ENCODE peak calls at places on chromosomes 3 and 15, in eight cellular contexts. One of them, this sample, is unnamed.

GRCh38 chr3:133393204-133393603 is 6.7 kb upstream of the BFSP2 start:
- DNase-seq in fibroblast of mammary gland: no peak
- DNase-seq in mesothelial cell of epicardium: no peak
- DNase-seq in AG04449: no peak
- DNase-seq in astrocyte: no peak
- DNase-seq in RWPE1: no peak
- DNase-seq in type B pancreatic cell: no peak
- DNase-seq in progenitor cell of endocrine pancreas: no peak
- DNase-seq in this sample: no peak

GRCh38 chr3:170815340-170815739 is 54.7 kb downstream of the RPL22L1 start:
- DNase-seq in mesothelial cell of epicardium: no peak
- DNase-seq in progenitor cell of endocrine pancreas: no peak
- DNase-seq in astrocyte: no peak
- DNase-seq in RWPE1: no peak
- DNase-seq in type B pancreatic cell: no peak
- DNase-seq in AG04449: no peak
- DNase-seq in fibroblast of mammary gland: no peak
- DNase-seq in this sample: peak

GRCh38 chr15:29109762-29110161 is 159.9 kb downstream of the NSMCE3 start:
- DNase-seq in AG04449: no peak
- DNase-seq in type B pancreatic cell: no peak
- DNase-seq in RWPE1: no peak
- DNase-seq in fibroblast of mammary gland: no peak
- DNase-seq in mesothelial cell of epicardium: no peak
- DNase-seq in astrocyte: no peak
- DNase-seq in progenitor cell of endocrine pancreas: no peak
- DNase-seq in this sample: no peak

GRCh38 chr3:177929310-177929709 is 606.9 kb upstream of the KCNMB2 start:
- DNase-seq in type B pancreatic cell: no peak
- DNase-seq in RWPE1: no peak
- DNase-seq in mesothelial cell of epicardium: no peak
- DNase-seq in progenitor cell of endocrine pancreas: no peak
- DNase-seq in astrocyte: peak
- DNase-seq in AG04449: no peak
- DNase-seq in fibroblast of mammary gland: peak
- DNase-seq in this sample: peak

GRCh38 chr3:183265713-183266417 is 12.8 kb downstream of the B3GNT5 start:
- DNase-seq in AG04449: no peak
- DNase-seq in progenitor cell of endocrine pancreas: no peak
- DNase-seq in type B pancreatic cell: no peak
- DNase-seq in fibroblast of mammary gland: peak
- DNase-seq in astrocyte: peak
- DNase-seq in RWPE1: peak
- DNase-seq in mesothelial cell of epicardium: no peak
- DNase-seq in this sample: peak

GRCh38 chr3:143267984-143268383 is 148.4 kb downstream of the CHST2 start:
- DNase-seq in mesothelial cell of epicardium: no peak
- DNase-seq in RWPE1: no peak
- DNase-seq in fibroblast of mammary gland: peak
- DNase-seq in progenitor cell of endocrine pancreas: no peak
- DNase-seq in astrocyte: peak
- DNase-seq in AG04449: no peak
- DNase-seq in type B pancreatic cell: no peak
- DNase-seq in this sample: no peak

GRCh38 chr3:72892081-72892763 is 4.4 kb downstream of the GXYLT2 start:
- DNase-seq in astrocyte: peak
- DNase-seq in AG04449: peak
- DNase-seq in mesothelial cell of epicardium: no peak
- DNase-seq in progenitor cell of endocrine pancreas: no peak
- DNase-seq in RWPE1: peak
- DNase-seq in fibroblast of mammary gland: peak
- DNase-seq in type B pancreatic cell: no peak
- DNase-seq in this sample: no peak

GRCh38 chr3:171574556-171575240 is 114.5 kb upstream of the TNIK start:
- DNase-seq in progenitor cell of endocrine pancreas: no peak
- DNase-seq in RWPE1: no peak
- DNase-seq in AG04449: no peak
- DNase-seq in mesothelial cell of epicardium: no peak
- DNase-seq in type B pancreatic cell: no peak
- DNase-seq in fibroblast of mammary gland: no peak
- DNase-seq in astrocyte: no peak
- DNase-seq in this sample: no peak

GRCh38 chr3:119160361-119160760 is 13.0 kb upstream of the UPK1B start:
- DNase-seq in mesothelial cell of epicardium: no peak
- DNase-seq in RWPE1: no peak
- DNase-seq in progenitor cell of endocrine pancreas: no peak
- DNase-seq in fibroblast of mammary gland: no peak
- DNase-seq in astrocyte: no peak
- DNase-seq in type B pancreatic cell: no peak
- DNase-seq in AG04449: no peak
- DNase-seq in this sample: no peak

GRCh38 chr3:115632026-115632425 is 8.7 kb downstream of the GAP43 start:
- DNase-seq in progenitor cell of endocrine pancreas: no peak
- DNase-seq in fibroblast of mammary gland: no peak
- DNase-seq in AG04449: no peak
- DNase-seq in astrocyte: no peak
- DNase-seq in RWPE1: no peak
- DNase-seq in mesothelial cell of epicardium: no peak
- DNase-seq in type B pancreatic cell: no peak
- DNase-seq in this sample: no peak

GRCh38 chr3:163587342-163587741 is 1491.0 kb downstream of the SI start:
- DNase-seq in astrocyte: no peak
- DNase-seq in AG04449: no peak
- DNase-seq in mesothelial cell of epicardium: no peak
- DNase-seq in RWPE1: no peak
- DNase-seq in progenitor cell of endocrine pancreas: no peak
- DNase-seq in fibroblast of mammary gland: no peak
- DNase-seq in type B pancreatic cell: no peak
- DNase-seq in this sample: no peak

GRCh38 chr3:160575589-160575988 is 10.2 kb upstream of the KPNA4 start:
- DNase-seq in type B pancreatic cell: no peak
- DNase-seq in astrocyte: no peak
- DNase-seq in progenitor cell of endocrine pancreas: no peak
- DNase-seq in AG04449: no peak
- DNase-seq in mesothelial cell of epicardium: no peak
- DNase-seq in RWPE1: no peak
- DNase-seq in fibroblast of mammary gland: no peak
- DNase-seq in this sample: no peak
- TF ChIP-seq CTCF in type B pancreatic cell: no peak
- TF ChIP-seq CTCF in astrocyte: no peak
- TF ChIP-seq CTCF in progenitor cell of endocrine pancreas: no peak
- TF ChIP-seq CTCF in AG04449: no peak
- TF ChIP-seq CTCF in mesothelial cell of epicardium: no peak
- TF ChIP-seq CTCF in RWPE1: no peak
- TF ChIP-seq CTCF in fibroblast of mammary gland: no peak
- TF ChIP-seq CTCF in this sample: no peak

GRCh38 chr3:185595520-185595919 is 9.4 kb downstream of the SENP2 start:
- DNase-seq in AG04449: no peak
- DNase-seq in type B pancreatic cell: no peak
- DNase-seq in RWPE1: no peak
- DNase-seq in astrocyte: no peak
- DNase-seq in mesothelial cell of epicardium: no peak
- DNase-seq in progenitor cell of endocrine pancreas: no peak
- DNase-seq in fibroblast of mammary gland: no peak
- DNase-seq in this sample: no peak
- TF ChIP-seq CTCF in AG04449: no peak
- TF ChIP-seq CTCF in type B pancreatic cell: no peak
- TF ChIP-seq CTCF in RWPE1: no peak
- TF ChIP-seq CTCF in astrocyte: no peak
- TF ChIP-seq CTCF in mesothelial cell of epicardium: no peak
- TF ChIP-seq CTCF in progenitor cell of endocrine pancreas: no peak
- TF ChIP-seq CTCF in fibroblast of mammary gland: no peak
- TF ChIP-seq CTCF in this sample: no peak

GRCh38 chr3:106167728-106168127 is 298.9 kb upstream of the CBLB start:
- DNase-seq in fibroblast of mammary gland: no peak
- DNase-seq in mesothelial cell of epicardium: no peak
- DNase-seq in progenitor cell of endocrine pancreas: no peak
- DNase-seq in type B pancreatic cell: no peak
- DNase-seq in RWPE1: no peak
- DNase-seq in AG04449: no peak
- DNase-seq in astrocyte: no peak
- DNase-seq in this sample: no peak

GRCh38 chr3:106172780-106173179 is 304.0 kb upstream of the CBLB start:
- DNase-seq in fibroblast of mammary gland: no peak
- DNase-seq in astrocyte: peak
- DNase-seq in type B pancreatic cell: no peak
- DNase-seq in AG04449: no peak
- DNase-seq in RWPE1: no peak
- DNase-seq in mesothelial cell of epicardium: no peak
- DNase-seq in progenitor cell of endocrine pancreas: no peak
- DNase-seq in this sample: no peak

GRCh38 chr3:106168941-106169340 is 300.1 kb upstream of the CBLB start:
- DNase-seq in RWPE1: peak
- DNase-seq in AG04449: no peak
- DNase-seq in fibroblast of mammary gland: no peak
- DNase-seq in type B pancreatic cell: no peak
- DNase-seq in mesothelial cell of epicardium: no peak
- DNase-seq in astrocyte: no peak
- DNase-seq in progenitor cell of endocrine pancreas: no peak
- DNase-seq in this sample: no peak

GRCh38 chr3:106169351-106169750 is 300.5 kb upstream of the CBLB start:
- DNase-seq in AG04449: no peak
- DNase-seq in mesothelial cell of epicardium: no peak
- DNase-seq in RWPE1: no peak
- DNase-seq in type B pancreatic cell: no peak
- DNase-seq in fibroblast of mammary gland: no peak
- DNase-seq in astrocyte: no peak
- DNase-seq in progenitor cell of endocrine pancreas: no peak
- DNase-seq in this sample: no peak
- TF ChIP-seq CTCF in AG04449: no peak
- TF ChIP-seq CTCF in mesothelial cell of epicardium: no peak
- TF ChIP-seq CTCF in RWPE1: no peak
- TF ChIP-seq CTCF in type B pancreatic cell: no peak
- TF ChIP-seq CTCF in fibroblast of mammary gland: no peak
- TF ChIP-seq CTCF in astrocyte: no peak
- TF ChIP-seq CTCF in progenitor cell of endocrine pancreas: no peak
- TF ChIP-seq CTCF in this sample: no peak

DNA sequence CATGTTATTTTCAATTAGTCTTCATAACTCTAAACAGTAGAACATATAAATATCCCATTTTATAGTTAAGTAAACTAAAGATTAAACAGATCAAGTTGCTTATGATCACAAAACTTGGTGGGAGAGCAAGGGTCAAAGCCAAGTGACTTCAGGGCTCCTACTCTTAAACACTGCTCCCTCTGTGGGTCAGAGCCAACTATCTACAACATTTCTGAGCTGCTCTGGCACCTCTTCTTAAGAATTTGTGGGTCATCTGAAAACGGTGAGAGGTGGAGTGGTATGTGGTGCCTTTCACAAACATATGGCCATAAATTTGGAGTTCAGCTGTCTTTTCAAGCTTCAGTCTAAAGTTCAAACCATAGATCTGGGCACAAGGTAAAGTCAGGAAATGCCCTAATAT is 10.9 kb downstream of the ATG3 start:
- DNase-seq in mesothelial cell of epicardium: no peak
- DNase-seq in progenitor cell of endocrine pancreas: no peak
- DNase-seq in RWPE1: no peak
- DNase-seq in type B pancreatic cell: no peak
- DNase-seq in fibroblast of mammary gland: no peak
- DNase-seq in AG04449: no peak
- DNase-seq in astrocyte: no peak
- DNase-seq in this sample: no peak
- TF ChIP-seq CTCF in mesothelial cell of epicardium: no peak
- TF ChIP-seq CTCF in progenitor cell of endocrine pancreas: no peak
- TF ChIP-seq CTCF in RWPE1: no peak
- TF ChIP-seq CTCF in type B pancreatic cell: no peak
- TF ChIP-seq CTCF in fibroblast of mammary gland: no peak
- TF ChIP-seq CTCF in AG04449: no peak
- TF ChIP-seq CTCF in astrocyte: no peak
- TF ChIP-seq CTCF in this sample: no peak

DNA sequence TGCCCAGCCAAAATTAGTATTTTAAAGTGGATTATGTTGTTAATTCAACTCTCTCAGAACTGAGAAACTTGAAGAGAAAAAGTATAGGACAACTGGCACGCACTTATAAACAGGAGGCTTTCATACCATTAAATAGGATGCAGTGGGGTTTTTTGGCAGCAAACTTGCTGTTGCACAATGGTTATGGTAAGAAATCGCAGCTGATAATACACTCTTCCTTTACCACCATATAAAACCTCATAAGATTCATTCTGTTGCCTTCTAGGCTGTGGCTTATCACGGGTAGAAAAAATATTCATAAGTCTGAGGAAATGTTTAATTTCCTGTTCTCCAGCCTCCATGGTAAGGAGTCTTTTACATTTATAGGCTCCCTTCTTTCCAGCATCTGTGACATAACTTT is 95.3 kb downstream of the TMCO5A start:
- DNase-seq in AG04449: no peak
- DNase-seq in RWPE1: no peak
- DNase-seq in astrocyte: peak
- DNase-seq in mesothelial cell of epicardium: no peak
- DNase-seq in type B pancreatic cell: no peak
- DNase-seq in fibroblast of mammary gland: peak
- DNase-seq in progenitor cell of endocrine pancreas: no peak
- DNase-seq in this sample: no peak
- TF ChIP-seq CTCF in AG04449: no peak
- TF ChIP-seq CTCF in RWPE1: no peak
- TF ChIP-seq CTCF in astrocyte: no peak
- TF ChIP-seq CTCF in mesothelial cell of epicardium: no peak
- TF ChIP-seq CTCF in type B pancreatic cell: no peak
- TF ChIP-seq CTCF in fibroblast of mammary gland: no peak
- TF ChIP-seq CTCF in progenitor cell of endocrine pancreas: no peak
- TF ChIP-seq CTCF in this sample: no peak

DNA sequence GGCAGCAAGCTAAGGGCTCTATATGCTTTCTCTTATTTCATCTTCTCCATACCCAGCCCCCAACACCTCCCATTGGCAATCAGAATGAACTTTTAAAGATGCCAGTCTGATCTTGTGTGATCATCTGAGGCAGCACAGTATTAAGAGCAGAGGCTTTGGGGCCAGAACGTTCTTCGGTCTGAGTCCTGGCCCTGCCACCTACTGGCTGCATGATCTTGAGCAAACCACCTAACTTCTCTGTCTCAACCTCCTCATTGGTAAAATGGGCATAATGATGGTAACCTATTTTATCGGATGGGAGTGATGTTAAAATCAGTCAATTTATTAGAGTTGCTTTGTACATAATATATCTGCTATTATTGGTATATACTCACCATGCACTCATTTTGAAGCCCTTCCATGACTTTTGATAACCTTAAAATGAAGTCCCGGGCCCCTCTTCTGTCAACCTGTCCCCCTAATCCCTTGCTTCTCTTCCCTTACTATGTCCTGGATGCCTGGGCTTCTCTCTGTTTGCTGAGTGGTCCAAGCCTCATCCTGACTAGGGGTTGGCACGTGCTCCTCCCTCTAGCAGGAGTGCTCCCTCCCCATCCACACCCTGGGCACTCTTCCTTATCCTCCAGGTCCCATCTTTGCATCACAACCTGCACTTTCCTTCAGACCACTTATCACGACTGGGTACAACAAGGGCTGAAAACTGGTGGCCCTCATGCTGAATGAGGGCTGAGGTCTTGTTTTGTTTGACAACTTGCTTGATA is 6.3 kb downstream of the EFCAB12 start:
- DNase-seq in astrocyte: no peak
- DNase-seq in type B pancreatic cell: no peak
- DNase-seq in mesothelial cell of epicardium: no peak
- DNase-seq in progenitor cell of endocrine pancreas: no peak
- DNase-seq in RWPE1: no peak
- DNase-seq in fibroblast of mammary gland: no peak
- DNase-seq in AG04449: no peak
- DNase-seq in this sample: no peak
- TF ChIP-seq CTCF in astrocyte: no peak
- TF ChIP-seq CTCF in type B pancreatic cell: no peak
- TF ChIP-seq CTCF in mesothelial cell of epicardium: no peak
- TF ChIP-seq CTCF in progenitor cell of endocrine pancreas: no peak
- TF ChIP-seq CTCF in RWPE1: no peak
- TF ChIP-seq CTCF in fibroblast of mammary gland: peak
- TF ChIP-seq CTCF in AG04449: peak
- TF ChIP-seq CTCF in this sample: peak

This sample was measured in Calu3.